ENCODE peak calls at places on chromosomes 4 and X, in four cellular contexts. One of them, this sample, is unnamed.

GRCh38 chrX:149074429-149074828 is 430.7 kb downstream of the IDS start:
- DNase-seq in K562: no peak
- DNase-seq in GM12878: peak
- DNase-seq in H1: no peak
- DNase-seq in this sample: no peak

GRCh38 chrX:63967541-63967940 is 182.5 kb upstream of the ARHGEF9 start:
- DNase-seq in K562: no peak
- DNase-seq in GM12878: no peak
- DNase-seq in H1: no peak
- DNase-seq in this sample: no peak

GRCh38 chrX:71815121-71815905 is 52.2 kb downstream of the CXorf49B start:
- DNase-seq in K562: no peak
- DNase-seq in GM12878: no peak
- DNase-seq in H1: no peak
- DNase-seq in this sample: no peak

GRCh38 chrX:22922961-22923360 is 76.8 kb upstream of the DDX53 start:
- DNase-seq in K562: no peak
- DNase-seq in GM12878: no peak
- DNase-seq in H1: no peak
- DNase-seq in this sample: no peak

GRCh38 chrX:133045986-133046385 is 50.9 kb downstream of the USP26 start:
- DNase-seq in K562: peak
- DNase-seq in GM12878: no peak
- DNase-seq in H1: no peak
- DNase-seq in this sample: peak

GRCh38 chrX:103453655-103454054 is 65.6 kb downstream of the RAB40A start:
- DNase-seq in K562: no peak
- DNase-seq in GM12878: no peak
- DNase-seq in H1: no peak
- DNase-seq in this sample: no peak

GRCh38 chrX:103779156-103779555 is 2.5 kb downstream of the PLP1 start:
- DNase-seq in K562: no peak
- DNase-seq in GM12878: no peak
- DNase-seq in H1: no peak
- DNase-seq in this sample: no peak

GRCh38 chr4:75497133-75497532 is 17.1 kb downstream of the RCHY1 start:
- DNase-seq in K562: no peak
- DNase-seq in GM12878: no peak
- DNase-seq in H1: no peak
- DNase-seq in this sample: no peak

GRCh38 chr4:125316781-125317525 is 2.2 kb downstream of the FAT4 start:
- DNase-seq in K562: no peak
- DNase-seq in GM12878: no peak
- DNase-seq in H1: peak
- DNase-seq in this sample: no peak

GRCh38 chr4:128776794-128777216 is 32.7 kb upstream of the JADE1 start:
- DNase-seq in K562: no peak
- DNase-seq in GM12878: no peak
- DNase-seq in H1: no peak
- DNase-seq in this sample: no peak

GRCh38 chr4:128787509-128788311 is 21.8 kb upstream of the JADE1 start:
- DNase-seq in K562: peak
- DNase-seq in GM12878: no peak
- DNase-seq in H1: no peak
- DNase-seq in this sample: no peak

GRCh38 chr4:128780688-128781087 is 28.8 kb upstream of the JADE1 start:
- DNase-seq in K562: no peak
- DNase-seq in GM12878: no peak
- DNase-seq in H1: no peak
- DNase-seq in this sample: no peak

GRCh38 chr4:128782875-128783614 is 26.5 kb upstream of the JADE1 start:
- DNase-seq in K562: peak
- DNase-seq in GM12878: no peak
- DNase-seq in H1: no peak
- DNase-seq in this sample: no peak

GRCh38 chr4:128782076-128782715 is 27.3 kb upstream of the JADE1 start:
- DNase-seq in K562: peak
- DNase-seq in GM12878: no peak
- DNase-seq in H1: no peak
- DNase-seq in this sample: peak
- TF ChIP-seq SIN3A in K562: no peak
- TF ChIP-seq SIN3A in GM12878: no peak
- TF ChIP-seq SIN3A in H1: no peak
- TF ChIP-seq SIN3A in this sample: no peak

GRCh38 chr4:3114377-3114776 is 39.9 kb downstream of the HTT start:
- DNase-seq in K562: no peak
- DNase-seq in GM12878: no peak
- DNase-seq in H1: no peak
- DNase-seq in this sample: no peak
- TF ChIP-seq CREB1 in K562: no peak
- TF ChIP-seq CREB1 in GM12878: no peak
- TF ChIP-seq CREB1 in H1: no peak
- TF ChIP-seq CREB1 in this sample: no peak

GRCh38 chrX:136094962-136095361 is 52.4 kb upstream of the FHL1 start:
- DNase-seq in K562: no peak
- DNase-seq in GM12878: no peak
- DNase-seq in H1: no peak
- DNase-seq in this sample: no peak
- TF ChIP-seq SIN3A in K562: no peak
- TF ChIP-seq SIN3A in GM12878: no peak
- TF ChIP-seq SIN3A in H1: no peak
- TF ChIP-seq SIN3A in this sample: no peak

GRCh38 chr4:1990676-1991075 is 18.1 kb downstream of the NELFA start:
- DNase-seq in K562: no peak
- DNase-seq in GM12878: no peak
- DNase-seq in H1: no peak
- DNase-seq in this sample: no peak

GRCh38 chr4:1991087-1991486 is 17.7 kb downstream of the NELFA start:
- DNase-seq in K562: no peak
- DNase-seq in GM12878: no peak
- DNase-seq in H1: no peak
- DNase-seq in this sample: no peak

GRCh38 chr4:1990348-1990645 is 18.5 kb downstream of the NELFA start:
- DNase-seq in K562: no peak
- DNase-seq in GM12878: no peak
- DNase-seq in H1: no peak
- DNase-seq in this sample: no peak

GRCh38 chr4:1988327-1988724 is 20.4 kb downstream of the NELFA start:
- DNase-seq in K562: no peak
- DNase-seq in GM12878: no peak
- DNase-seq in H1: no peak
- DNase-seq in this sample: no peak

GRCh38 chr4:1989533-1990347 is 19.0 kb downstream of the NELFA start:
- DNase-seq in K562: no peak
- DNase-seq in GM12878: no peak
- DNase-seq in H1: no peak
- DNase-seq in this sample: no peak
- TF ChIP-seq CREB1 in K562: no peak
- TF ChIP-seq CREB1 in GM12878: no peak
- TF ChIP-seq CREB1 in H1: no peak
- TF ChIP-seq CREB1 in this sample: no peak

GRCh38 chr4:87012265-87012953 is 77.6 kb downstream of the AFF1 start:
- DNase-seq in K562: no peak
- DNase-seq in GM12878: peak
- DNase-seq in H1: no peak
- DNase-seq in this sample: peak
- TF ChIP-seq SIN3A in K562: no peak
- TF ChIP-seq SIN3A in GM12878: no peak
- TF ChIP-seq SIN3A in H1: no peak
- TF ChIP-seq SIN3A in this sample: no peak

DNA sequence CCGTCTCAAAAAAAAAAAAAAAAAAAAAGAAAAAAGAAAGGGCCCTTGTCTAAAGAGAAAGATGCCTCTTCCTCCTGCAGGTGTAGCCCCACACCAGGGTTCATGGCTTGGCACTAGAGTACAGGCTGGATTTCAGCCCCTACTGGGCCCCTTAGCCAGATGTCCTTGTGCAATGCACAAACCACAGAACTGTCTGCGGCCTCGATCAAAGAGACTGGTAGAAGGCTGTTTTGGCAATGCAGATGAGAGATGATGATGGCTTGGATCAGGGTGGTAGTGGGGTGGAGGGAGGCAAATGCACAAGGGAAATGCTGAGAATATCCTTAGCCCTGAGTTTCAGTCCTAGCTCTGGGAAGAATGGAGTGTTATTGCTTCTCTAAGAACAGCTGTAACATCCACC is 26.5 kb upstream of the TSR2 start:
- DNase-seq in K562: no peak
- DNase-seq in GM12878: no peak
- DNase-seq in H1: no peak
- DNase-seq in this sample: peak
- TF ChIP-seq CREB1 in K562: no peak
- TF ChIP-seq CREB1 in GM12878: no peak
- TF ChIP-seq CREB1 in H1: no peak
- TF ChIP-seq CREB1 in this sample: no peak

This sample was measured in HepG2.